ENCODE peak calls at places on chromosome 1, in ten cellular contexts. X, D, V, Y, H, W, R, Z, L and K are unnamed samples.

GRCh38 chr1:47590523-47591225 is 152.8 kb downstream of the FOXD2 start:
- DNase-seq in X (no peak), D (no peak), V (no peak), Y (no peak), H (no peak), W (no peak), R (no peak), Z (no peak), L (no peak), K (no peak)

GRCh38 chr1:38546630-38547029 is 312.9 kb downstream of the RRAGC start:
- DNase-seq in X (no peak), D (no peak), V (no peak), Y (no peak), H (no peak), W (no peak), R (no peak), Z (no peak), L (no peak), K (no peak)

GRCh38 chr1:223652436-223652901 is 13.0 kb downstream of the CAPN8 start:
- DNase-seq in X (peak), D (no peak), V (no peak), Y (no peak), H (peak), W (no peak), R (no peak), Z (no peak), L (peak), K (peak)

GRCh38 chr1:103373991-103374390 is 151.5 kb upstream of the RNPC3 start:
- DNase-seq in X (no peak), D (no peak), V (no peak), Y (no peak), H (no peak), W (no peak), R (no peak), Z (no peak), L (no peak), K (no peak)

GRCh38 chr1:197268012-197268411 is at the start of gene CRB1:
- DNase-seq in X (no peak), D (peak), V (no peak), Y (peak), H (peak), W (no peak), R (no peak), Z (no peak), L (peak), K (no peak)

GRCh38 chr1:93597697-93598096 is 83.9 kb downstream of the BCAR3 start:
- DNase-seq in X (no peak), D (no peak), V (no peak), Y (no peak), H (no peak), W (no peak), R (no peak), Z (no peak), L (no peak), K (no peak)

GRCh38 chr1:30763654-30764248 is 6.2 kb upstream of the LAPTM5 start:
- DNase-seq in X (no peak), D (no peak), V (no peak), Y (peak), H (peak), W (no peak), R (no peak), Z (no peak), L (peak), K (no peak)

GRCh38 chr1:208093754-208094719 is 150.1 kb downstream of the PLXNA2 start:
- DNase-seq in X (peak), D (peak), V (peak), Y (peak), H (no peak), W (no peak), R (peak), Z (peak), L (peak), K (peak)

GRCh38 chr1:106502659-106503058 is 553.8 kb upstream of the PRMT6 start:
- DNase-seq in X (no peak), D (no peak), V (no peak), Y (no peak), H (no peak), W (no peak), R (no peak), Z (no peak), L (no peak), K (no peak)

GRCh38 chr1:47593001-47593568 is 155.2 kb downstream of the FOXD2 start:
- DNase-seq in X (no peak), D (peak), V (no peak), Y (no peak), H (peak), W (no peak), R (no peak), Z (no peak), L (no peak), K (no peak)

GRCh38 chr1:246146811-246147210 is 360.3 kb downstream of the SMYD3 start:
- DNase-seq in X (no peak), D (no peak), V (no peak), Y (no peak), H (no peak), W (no peak), R (no peak), Z (no peak), L (no peak), K (no peak)

GRCh38 chr1:91557039-91557690 is 56.5 kb downstream of the CDC7 start:
- DNase-seq in X (no peak), D (no peak), V (no peak), Y (no peak), H (no peak), W (no peak), R (no peak), Z (no peak), L (no peak), K (no peak)

GRCh38 chr1:20849100-20849499 is 62.0 kb upstream of the HP1BP3 start:
- DNase-seq in X (no peak), D (no peak), V (no peak), Y (no peak), H (no peak), W (no peak), R (no peak), Z (no peak), L (no peak), K (no peak)

GRCh38 chr1:12424793-12425192 is 193.2 kb downstream of the DHRS3 start:
- DNase-seq in X (no peak), D (no peak), V (no peak), Y (no peak), H (no peak), W (no peak), R (no peak), Z (no peak), L (no peak), K (no peak)

GRCh38 chr1:940121-941026 is 16.7 kb downstream of the SAMD11 start:
- DNase-seq in X (no peak), D (peak), V (no peak), Y (no peak), H (peak), W (no peak), R (peak), Z (no peak), L (peak), K (peak)

GRCh38 chr1:217524787-217525520 is 105.9 kb downstream of the GPATCH2 start:
- DNase-seq in X (no peak), D (no peak), V (no peak), Y (peak), H (no peak), W (no peak), R (no peak), Z (no peak), L (no peak), K (no peak)

GRCh38 chr1:235160395-235160964 is 570 bp downstream of the RBM34 start:
- DNase-seq in X (no peak), D (peak), V (peak), Y (peak), H (no peak), W (peak), R (no peak), Z (no peak), L (no peak), K (no peak)

GRCh38 chr1:101371259-101371658 is 134.4 kb downstream of the S1PR1 start:
- DNase-seq in X (no peak), D (no peak), V (peak), Y (peak), H (no peak), W (no peak), R (no peak), Z (no peak), L (no peak), K (no peak)

GRCh38 chr1:102836991-102837390 is 271.3 kb downstream of the COL11A1 start:
- DNase-seq in X (no peak), D (no peak), V (no peak), Y (no peak), H (no peak), W (no peak), R (no peak), Z (peak), L (no peak), K (no peak)